ENCODE peak calls at places on chromosome 18, in five cellular contexts. Q is fibroblast of the aortic adventitia, I is AG09309, P is fibroblast of mammary gland, J is brain microvascular endothelial cell. K is an unnamed sample.

GRCh38 chr18:77203851-77204250 is 45.8 kb upstream of the GALR1 start:
- DNase-seq in Q (no peak), I (no peak), P (no peak), J (no peak), K (no peak)

GRCh38 chr18:3454365-3455089 is 4.6 kb downstream of the TGIF1 start:
- DNase-seq in Q (peak), I (no peak), P (peak), J (peak), K (peak)

GRCh38 chr18:67794512-67794911 is 278.0 kb upstream of the DSEL start:
- DNase-seq in Q (peak), I (no peak), P (peak), J (peak), K (no peak)

GRCh38 chr18:79518683-79519128 is 123.0 kb downstream of the NFATC1 start:
- DNase-seq in Q (no peak), I (no peak), P (no peak), J (no peak), K (no peak)

GRCh38 chr18:13191779-13192178 is 26.8 kb upstream of the LDLRAD4 start:
- DNase-seq in Q (no peak), I (no peak), P (no peak), J (no peak), K (no peak)

GRCh38 chr18:31161757-31162418 is 768 bp downstream of the DSC1 start:
- DNase-seq in Q (no peak), I (no peak), P (no peak), J (no peak), K (no peak)

GRCh38 chr18:5824370-5824984 is 70.8 kb downstream of the TMEM200C start:
- DNase-seq in Q (no peak), I (no peak), P (no peak), J (no peak), K (no peak)

GRCh38 chr18:33828949-33829348 is 250.9 kb downstream of the ASXL3 start:
- DNase-seq in Q (no peak), I (no peak), P (no peak), J (no peak), K (no peak)

GRCh38 chr18:76801567-76802505 is 20.5 kb upstream of the ZNF236 start:
- DNase-seq in Q (peak), I (no peak), P (peak), J (no peak), K (peak)

GRCh38 chr18:44731160-44731865 is 50.6 kb downstream of the SETBP1 start:
- DNase-seq in Q (no peak), I (no peak), P (no peak), J (no peak), K (no peak)

GRCh38 chr18:69943021-69943420 is 4.7 kb downstream of the CD226 start:
- DNase-seq in Q (no peak), I (no peak), P (no peak), J (no peak), K (no peak)

GRCh38 chr18:26624443-26624842 is 76.1 kb upstream of the KCTD1 start:
- DNase-seq in Q (no peak), I (no peak), P (no peak), J (no peak), K (no peak)

GRCh38 chr18:12946549-12947354 is 1.1 kb upstream of the SEH1L start:
- DNase-seq in Q (peak), I (peak), P (peak), J (peak), K (no peak)

GRCh38 chr18:22517356-22517755 is 99.6 kb upstream of the CTAGE1 start:
- DNase-seq in Q (peak), I (no peak), P (no peak), J (no peak), K (no peak)

GRCh38 chr18:63399300-63399699 is 23.0 kb downstream of the VPS4B start:
- DNase-seq in Q (no peak), I (no peak), P (no peak), J (no peak), K (no peak)

GRCh38 chr18:32317651-32318050 is 127.8 kb downstream of the MEP1B start:
- DNase-seq in Q (peak), I (no peak), P (peak), J (peak), K (no peak)

GRCh38 chr18:48792141-48792540 is 158.6 kb downstream of the SMAD7 start:
- DNase-seq in Q (no peak), I (no peak), P (no peak), J (no peak), K (no peak)

GRCh38 chr18:35776481-35776880 is 194.9 kb downstream of the GALNT1 start:
- DNase-seq in Q (no peak), I (no peak), P (peak), J (no peak), K (no peak)

GRCh38 chr18:58567453-58568196 is 61.3 kb downstream of the ALPK2 start:
- DNase-seq in Q (peak), I (peak), P (peak), J (peak), K (no peak)

GRCh38 chr18:48993586-48993985 is 42.8 kb upstream of the SMAD7 start:
- DNase-seq in Q (no peak), I (no peak), P (peak), J (no peak), K (no peak)

GRCh38 chr18:42069036-42069435 is 114.0 kb downstream of the PIK3C3 start:
- DNase-seq in Q (no peak), I (no peak), P (no peak), J (no peak), K (no peak)

GRCh38 chr18:42074704-42075103 is 119.7 kb downstream of the PIK3C3 start:
- DNase-seq in Q (no peak), I (no peak), P (no peak), J (no peak), K (no peak)

GRCh38 chr18:42068030-42068429 is 113.0 kb downstream of the PIK3C3 start:
- DNase-seq in Q (no peak), I (no peak), P (no peak), J (no peak), K (no peak)

GRCh38 chr18:42067527-42067926 is 112.5 kb downstream of the PIK3C3 start:
- DNase-seq in Q (no peak), I (no peak), P (no peak), J (no peak), K (no peak)

GRCh38 chr18:42072407-42072806 is 117.4 kb downstream of the PIK3C3 start:
- DNase-seq in Q (no peak), I (no peak), P (no peak), J (no peak), K (no peak)
- TF ChIP-seq CTCF in Q (no peak), I (peak), P (peak), J (no peak), K (no peak)

DNA sequence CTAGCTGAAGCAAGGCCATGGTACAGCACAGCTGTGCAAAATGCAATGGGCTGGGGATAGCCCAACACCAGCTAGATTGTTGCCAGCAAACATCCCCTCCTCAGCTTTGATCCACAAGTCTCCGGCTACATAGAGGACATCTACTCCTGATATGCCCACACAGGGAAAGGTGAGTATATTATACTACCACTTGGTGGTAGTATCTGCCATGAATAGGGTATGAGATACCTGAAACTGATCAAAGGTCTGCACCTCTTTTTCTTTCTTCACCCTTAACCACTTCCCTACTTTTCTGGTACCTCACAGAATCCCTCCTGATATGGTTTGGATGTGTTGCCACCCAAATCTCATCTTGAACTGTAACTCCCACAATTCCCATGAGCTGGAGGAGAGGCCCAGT is 279.8 kb downstream of the TXNL1 start:
- DNase-seq in Q (peak), I (no peak), P (no peak), J (no peak), K (no peak)
- TF ChIP-seq CTCF in Q (peak), I (no peak), P (peak), J (no peak), K (no peak)

GRCh38 chr18:61025596-61025995 is 307.6 kb upstream of the CDH20 start:
- DNase-seq in Q (no peak), I (no peak), P (no peak), J (no peak), K (no peak)

GRCh38 chr18:61019902-61020301 is 313.3 kb upstream of the CDH20 start:
- DNase-seq in Q (no peak), I (no peak), P (no peak), J (no peak), K (no peak)
- TF ChIP-seq CTCF in Q (no peak), I (no peak), P (no peak), J (no peak), K (no peak)

GRCh38 chr18:23588836-23589560 is 2.7 kb upstream of the NPC1 start:
- DNase-seq in Q (peak), I (peak), P (peak), J (no peak), K (no peak)

GRCh38 chr18:23586249-23587196 is at the start of gene NPC1:
- DNase-seq in Q (peak), I (peak), P (peak), J (peak), K (peak)

GRCh38 chr18:23585897-23586248 is 433 bp downstream of the NPC1 start:
- DNase-seq in Q (no peak), I (no peak), P (no peak), J (no peak), K (no peak)

GRCh38 chr18:23585007-23585871 is 1.1 kb downstream of the NPC1 start:
- DNase-seq in Q (peak), I (no peak), P (peak), J (no peak), K (no peak)

GRCh38 chr18:23587220-23587642 is 925 bp upstream of the NPC1 start:
- DNase-seq in Q (no peak), I (no peak), P (peak), J (no peak), K (no peak)
- TF ChIP-seq CTCF in Q (no peak), I (no peak), P (no peak), J (no peak), K (peak)

GRCh38 chr18:29196307-29196706 is 1019.4 kb upstream of the CDH2 start:
- DNase-seq in Q (no peak), I (no peak), P (no peak), J (no peak), K (no peak)

GRCh38 chr18:29185801-29186200 is 1008.9 kb upstream of the CDH2 start:
- DNase-seq in Q (no peak), I (no peak), P (no peak), J (no peak), K (no peak)

GRCh38 chr18:29188760-29189159 is 1011.8 kb upstream of the CDH2 start:
- DNase-seq in Q (no peak), I (no peak), P (peak), J (no peak), K (no peak)

DNA sequence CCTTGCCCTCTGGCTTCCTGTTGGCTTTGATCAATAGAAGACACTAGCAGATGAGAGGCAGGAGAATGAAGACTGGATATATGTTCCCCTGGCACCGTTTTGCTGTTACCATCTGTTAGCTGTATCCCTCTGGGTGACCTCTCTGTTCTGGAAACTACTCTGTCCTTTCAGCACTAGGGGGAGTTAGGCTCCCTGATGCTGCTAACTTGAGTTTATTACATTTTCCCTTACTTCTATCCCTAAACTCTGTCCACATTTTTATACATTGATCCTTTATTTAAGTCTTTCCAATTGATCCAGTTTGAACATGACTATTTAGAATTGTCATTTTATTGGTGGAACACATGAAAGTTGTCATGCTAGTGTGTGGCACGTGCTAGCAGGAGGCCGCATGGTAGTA is 1014.3 kb upstream of the CDH2 start:
- DNase-seq in Q (peak), I (no peak), P (peak), J (no peak), K (no peak)
- TF ChIP-seq CTCF in Q (peak), I (peak), P (peak), J (peak), K (peak)